ENCODE peak calls at places on chromosomes 6 and 20, in four cellular contexts. V is ascending aorta, Q is osteocyte, K is heart right ventricle. S is an unnamed sample.

GRCh38 chr6:95577317-95578105 is at the start of gene MANEA:
- DNase-seq in V (peak), Q (peak), K (peak), S (peak)

GRCh38 chr6:169034523-169035167 is 219.0 kb downstream of the THBS2 start:
- DNase-seq in V (no peak), Q (peak), K (no peak), S (no peak)

GRCh38 chr6:11775791-11776409 is 2.7 kb downstream of the ADTRP start:
- DNase-seq in V (no peak), Q (no peak), K (no peak), S (no peak)

GRCh38 chr6:148152244-148152643 is 190.4 kb upstream of the SASH1 start:
- DNase-seq in V (no peak), Q (no peak), K (no peak), S (no peak)

GRCh38 chr6:47275640-47276039 is 34.1 kb downstream of the TNFRSF21 start:
- DNase-seq in V (no peak), Q (no peak), K (no peak), S (no peak)

GRCh38 chr6:33198159-33198852 is 2.2 kb downstream of the RXRB start:
- DNase-seq in V (no peak), Q (no peak), K (no peak), S (no peak)

GRCh38 chr20:19658137-19658536 is 99.9 kb upstream of the RIN2 start:
- DNase-seq in V (no peak), Q (no peak), K (no peak), S (no peak)

GRCh38 chr20:25270829-25271251 is 23.0 kb downstream of the PYGB start:
- DNase-seq in V (peak), Q (peak), K (peak), S (no peak)

GRCh38 chr6:3230275-3231212 is 3.1 kb upstream of the TUBB2B start:
- DNase-seq in V (no peak), Q (no peak), K (no peak), S (no peak)

GRCh38 chr6:5087389-5087788 is 2.2 kb downstream of the PPP1R3G start:
- DNase-seq in V (no peak), Q (peak), K (peak), S (no peak)

DNA sequence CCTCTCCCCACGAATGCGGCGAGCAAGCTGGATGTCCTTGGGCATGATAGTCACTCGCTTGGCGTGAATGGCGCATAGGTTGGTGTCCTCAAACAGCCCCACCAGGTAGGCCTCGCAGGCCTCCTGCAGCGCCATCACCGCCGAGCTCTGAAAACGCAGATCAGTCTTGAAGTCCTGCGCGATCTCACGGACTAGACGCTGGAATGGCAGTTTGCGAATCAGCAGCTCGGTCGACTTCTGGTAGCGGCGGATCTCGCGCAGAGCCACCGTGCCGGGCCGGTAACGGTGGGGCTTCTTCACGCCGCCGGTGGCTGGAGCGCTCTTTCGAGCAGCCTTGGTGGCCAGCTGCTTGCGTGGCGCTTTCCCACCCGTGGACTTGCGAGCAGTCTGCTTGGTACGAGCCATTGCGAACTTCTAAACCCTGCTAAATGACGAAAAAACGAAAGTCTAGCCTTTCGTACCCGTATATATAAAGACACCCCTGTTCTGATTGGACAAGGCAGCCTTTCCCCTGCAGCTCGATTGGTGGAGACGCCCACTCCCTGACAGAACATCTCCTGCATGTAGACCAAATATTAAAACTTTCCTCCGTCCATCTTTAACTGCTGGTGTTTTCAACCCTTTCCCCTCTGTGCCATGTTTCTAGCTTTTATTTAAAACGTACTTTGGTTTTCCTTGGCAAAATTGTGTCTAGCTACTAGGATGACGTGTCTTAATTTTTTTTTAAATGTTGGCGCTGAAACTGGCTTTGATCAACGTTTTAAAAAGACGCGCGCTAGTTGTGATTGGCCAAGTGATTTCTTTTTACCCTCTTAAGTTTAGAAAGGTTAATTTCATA is 109.8 kb downstream of the HFE start:
- DNase-seq in V (peak), Q (no peak), K (peak), S (no peak)
- TF ChIP-seq CTCF in V (no peak), Q (no peak), K (no peak), S (no peak)

GRCh38 chr20:58868795-58869194 is 16.3 kb downstream of the GNAS start:
- DNase-seq in V (no peak), Q (no peak), K (no peak), S (no peak)

GRCh38 chr20:58869662-58870227 is 17.2 kb downstream of the GNAS start:
- DNase-seq in V (no peak), Q (no peak), K (no peak), S (no peak)

GRCh38 chr20:58867211-58867610 is 14.7 kb downstream of the GNAS start:
- DNase-seq in V (no peak), Q (no peak), K (no peak), S (no peak)

GRCh38 chr20:58864346-58864745 is 11.8 kb downstream of the GNAS start:
- DNase-seq in V (no peak), Q (no peak), K (no peak), S (no peak)
- TF ChIP-seq CTCF in V (no peak), Q (peak), K (no peak), S (peak)

GRCh38 chr6:93447874-93448273 is 28.5 kb upstream of the EPHA7 start:
- DNase-seq in V (no peak), Q (no peak), K (no peak), S (no peak)
- TF ChIP-seq CTCF in V (no peak), Q (no peak), K (no peak), S (peak)

GRCh38 chr6:146700078-146700686 is 101.4 kb downstream of the ADGB start:
- DNase-seq in V (peak), Q (peak), K (peak), S (no peak)
- TF ChIP-seq CTCF in V (peak), Q (peak), K (peak), S (peak)

GRCh38 chr20:58028123-58028522 is 200.3 kb downstream of the ANKRD60 start:
- DNase-seq in V (no peak), Q (peak), K (no peak), S (no peak)
- TF ChIP-seq CTCF in V (no peak), Q (peak), K (peak), S (peak)